ENCODE peak calls at places on chromosomes 16 and 17, in four cellular contexts. One of them, this sample, is unnamed.

GRCh38 chr17:7056386-7056785 is 12.5 kb upstream of the SLC16A11 start:
- DNase-seq in skeletal muscle cell: no peak
- DNase-seq in left cardiac atrium: no peak
- DNase-seq in HCT116: no peak
- DNase-seq in this sample: peak

GRCh38 chr16:88533945-88534641 is 36.1 kb upstream of the ZC3H18 start:
- DNase-seq in HCT116: peak
- DNase-seq in left cardiac atrium: peak
- DNase-seq in skeletal muscle cell: no peak
- DNase-seq in this sample: peak

GRCh38 chr16:2827481-2827790 is 2.7 kb upstream of the ZG16B start:
- DNase-seq in HCT116: no peak
- DNase-seq in left cardiac atrium: no peak
- DNase-seq in skeletal muscle cell: no peak
- DNase-seq in this sample: no peak

GRCh38 chr17:19867654-19868395 is at the start of gene ULK2:
- DNase-seq in HCT116: peak
- DNase-seq in left cardiac atrium: peak
- DNase-seq in skeletal muscle cell: peak
- DNase-seq in this sample: peak

GRCh38 chr17:72353502-72353901 is 232.7 kb downstream of the SOX9 start:
- DNase-seq in HCT116: no peak
- DNase-seq in skeletal muscle cell: no peak
- DNase-seq in left cardiac atrium: no peak
- DNase-seq in this sample: no peak

GRCh38 chr17:7383742-7384488 is 3.0 kb downstream of the TNK1 start:
- DNase-seq in left cardiac atrium: peak
- DNase-seq in skeletal muscle cell: no peak
- DNase-seq in HCT116: no peak
- DNase-seq in this sample: no peak

GRCh38 chr17:32774286-32775084 is 102.4 kb downstream of the MYO1D start:
- DNase-seq in left cardiac atrium: no peak
- DNase-seq in skeletal muscle cell: no peak
- DNase-seq in HCT116: no peak
- DNase-seq in this sample: no peak

GRCh38 chr16:77213542-77214108 is 14.4 kb downstream of the SYCE1L start:
- DNase-seq in left cardiac atrium: peak
- DNase-seq in HCT116: peak
- DNase-seq in skeletal muscle cell: peak
- DNase-seq in this sample: peak

GRCh38 chr16:50419116-50419515 is 50.3 kb upstream of the BRD7 start:
- DNase-seq in skeletal muscle cell: no peak
- DNase-seq in left cardiac atrium: no peak
- DNase-seq in HCT116: no peak
- DNase-seq in this sample: no peak

GRCh38 chr16:65274576-65274975 is 152.7 kb upstream of the CDH11 start:
- DNase-seq in skeletal muscle cell: no peak
- DNase-seq in HCT116: no peak
- DNase-seq in left cardiac atrium: no peak
- DNase-seq in this sample: no peak

GRCh38 chr16:64392456-64392855 is 729.4 kb downstream of the CDH11 start:
- DNase-seq in left cardiac atrium: no peak
- DNase-seq in HCT116: no peak
- DNase-seq in skeletal muscle cell: no peak
- DNase-seq in this sample: no peak

GRCh38 chr17:64103751-64104364 is 26.1 kb downstream of the ERN1 start:
- DNase-seq in left cardiac atrium: no peak
- DNase-seq in HCT116: peak
- DNase-seq in skeletal muscle cell: no peak
- DNase-seq in this sample: peak

GRCh38 chr17:77497578-77497934 is 356.8 kb downstream of the SEC14L1 start:
- DNase-seq in skeletal muscle cell: no peak
- DNase-seq in left cardiac atrium: no peak
- DNase-seq in HCT116: no peak
- DNase-seq in this sample: no peak

GRCh38 chr17:72560303-72561247 is 439.8 kb downstream of the SOX9 start:
- DNase-seq in left cardiac atrium: no peak
- DNase-seq in skeletal muscle cell: peak
- DNase-seq in HCT116: peak
- DNase-seq in this sample: peak

GRCh38 chr16:11402745-11403533 is 57.7 kb downstream of the RMI2 start:
- DNase-seq in skeletal muscle cell: no peak
- DNase-seq in left cardiac atrium: no peak
- DNase-seq in HCT116: no peak
- DNase-seq in this sample: no peak

GRCh38 chr16:30875881-30876791 is 17.7 kb downstream of the BCL7C start:
- DNase-seq in skeletal muscle cell: no peak
- DNase-seq in left cardiac atrium: no peak
- DNase-seq in HCT116: no peak
- DNase-seq in this sample: no peak

GRCh38 chr17:75499313-75500022 is 15.9 kb downstream of the CASKIN2 start:
- DNase-seq in left cardiac atrium: no peak
- DNase-seq in skeletal muscle cell: no peak
- DNase-seq in HCT116: no peak
- DNase-seq in this sample: no peak

GRCh38 chr16:21190013-21190412 is 21.4 kb downstream of the ZP2 start:
- DNase-seq in skeletal muscle cell: no peak
- DNase-seq in left cardiac atrium: no peak
- DNase-seq in HCT116: no peak
- DNase-seq in this sample: no peak

GRCh38 chr17:50249887-50250286 is 24.4 kb upstream of the TMEM92 start:
- DNase-seq in skeletal muscle cell: no peak
- DNase-seq in left cardiac atrium: no peak
- DNase-seq in HCT116: no peak
- DNase-seq in this sample: no peak

GRCh38 chr17:59330314-59330942 is 1.0 kb upstream of the YPEL2 start:
- DNase-seq in left cardiac atrium: peak
- DNase-seq in skeletal muscle cell: no peak
- DNase-seq in HCT116: no peak
- DNase-seq in this sample: no peak

GRCh38 chr17:40175928-40176327 is 1.3 kb upstream of the RAPGEFL1 start:
- DNase-seq in left cardiac atrium: no peak
- DNase-seq in HCT116: no peak
- DNase-seq in skeletal muscle cell: no peak
- DNase-seq in this sample: no peak

GRCh38 chr16:64419832-64420231 is 702.0 kb downstream of the CDH11 start:
- DNase-seq in HCT116: no peak
- DNase-seq in left cardiac atrium: no peak
- DNase-seq in skeletal muscle cell: no peak
- DNase-seq in this sample: no peak

GRCh38 chr17:948284-948852 is 31.2 kb downstream of the NXN start:
- DNase-seq in HCT116: no peak
- DNase-seq in skeletal muscle cell: no peak
- DNase-seq in left cardiac atrium: no peak
- DNase-seq in this sample: no peak

GRCh38 chr17:75518201-75518600 is 1.9 kb downstream of the TSEN54 start:
- DNase-seq in skeletal muscle cell: no peak
- DNase-seq in left cardiac atrium: no peak
- DNase-seq in HCT116: no peak
- DNase-seq in this sample: no peak

GRCh38 chr17:1197781-1198490 is 18.2 kb upstream of the ABR start:
- DNase-seq in left cardiac atrium: peak
- DNase-seq in skeletal muscle cell: peak
- DNase-seq in HCT116: no peak
- DNase-seq in this sample: no peak

GRCh38 chr16:79283578-79283977 is 317.0 kb downstream of the MAF start:
- DNase-seq in left cardiac atrium: no peak
- DNase-seq in skeletal muscle cell: no peak
- DNase-seq in HCT116: no peak
- DNase-seq in this sample: no peak

GRCh38 chr16:71537643-71538042 is 11.4 kb downstream of the CHST4 start:
- DNase-seq in HCT116: peak
- DNase-seq in left cardiac atrium: peak
- DNase-seq in skeletal muscle cell: no peak
- DNase-seq in this sample: peak

GRCh38 chr17:76159157-76159556 is 18.1 kb upstream of the FOXJ1 start:
- DNase-seq in skeletal muscle cell: no peak
- DNase-seq in HCT116: no peak
- DNase-seq in left cardiac atrium: no peak
- DNase-seq in this sample: no peak

This sample was measured in MCF 10A.